ENCODE peak calls at places on chromosome 1, in nine cellular contexts. L is fibroblast of mammary gland, E is iPS DF 6.9, V is HS-27A, A is neural crest cell, G is AG20443, X is adrenal gland, P is T-helper 1 cell, S is AG08395. Y is an unnamed sample.

GRCh38 chr1:201999625-202000238 is 10.7 kb upstream of the ELF3 start:
- DNase-seq in L (peak), E (no peak), V (no peak), A (peak), G (peak), X (peak), P (no peak), S (peak), Y (no peak)

GRCh38 chr1:19858894-19859293 is 23.3 kb upstream of the OTUD3 start:
- DNase-seq in L (no peak), E (no peak), V (no peak), A (no peak), G (no peak), X (no peak), P (no peak), S (no peak), Y (no peak)

GRCh38 chr1:153510984-153511410 is 24.8 kb downstream of the S100A6 start:
- DNase-seq in L (peak), E (peak), V (no peak), A (peak), G (peak), X (peak), P (peak), S (peak), Y (peak)

GRCh38 chr1:206951318-206952105 is 5.2 kb upstream of the PIGR start:
- DNase-seq in L (no peak), E (no peak), V (no peak), A (no peak), G (no peak), X (no peak), P (no peak), S (no peak), Y (no peak)

GRCh38 chr1:197911172-197911856 is 5.9 kb upstream of the LHX9 start:
- DNase-seq in L (no peak), E (no peak), V (no peak), A (no peak), G (peak), X (no peak), P (no peak), S (no peak), Y (no peak)

GRCh38 chr1:27503961-27504587 is 14.1 kb upstream of the WASF2 start:
- DNase-seq in L (peak), E (no peak), V (no peak), A (no peak), G (peak), X (no peak), P (no peak), S (no peak), Y (no peak)

GRCh38 chr1:25927541-25928265 is 21.5 kb upstream of the STMN1 start:
- DNase-seq in L (no peak), E (no peak), V (no peak), A (peak), G (no peak), X (no peak), P (no peak), S (no peak), Y (no peak)

GRCh38 chr1:12129624-12130023 is 37.2 kb upstream of the TNFRSF1B start:
- DNase-seq in L (no peak), E (no peak), V (no peak), A (no peak), G (no peak), X (no peak), P (no peak), S (no peak), Y (no peak)

GRCh38 chr1:66920543-66920942 is 4.1 kb downstream of the DNAI4 start:
- DNase-seq in L (no peak), E (no peak), V (no peak), A (no peak), G (no peak), X (no peak), P (no peak), S (no peak), Y (no peak)

GRCh38 chr1:218171302-218171893 is 113.7 kb upstream of the RRP15 start:
- DNase-seq in L (peak), E (no peak), V (peak), A (no peak), G (peak), X (no peak), P (no peak), S (peak), Y (no peak)

GRCh38 chr1:36523850-36524249 is 41.1 kb upstream of the CSF3R start:
- DNase-seq in L (no peak), E (no peak), V (no peak), A (no peak), G (no peak), X (no peak), P (no peak), S (no peak), Y (no peak)

GRCh38 chr1:202807926-202808757 is at the start of gene KDM5B:
- DNase-seq in L (peak), E (peak), V (peak), A (peak), G (peak), X (peak), P (peak), S (peak), Y (peak)

GRCh38 chr1:43465694-43466152 is 12.0 kb upstream of the HYI start:
- DNase-seq in L (no peak), E (no peak), V (no peak), A (no peak), G (no peak), X (no peak), P (no peak), S (no peak), Y (no peak)

GRCh38 chr1:26529655-26530539 is at the start of gene RPS6KA1:
- DNase-seq in L (peak), E (no peak), V (no peak), A (peak), G (peak), X (peak), P (peak), S (peak), Y (peak)